ENCODE peak calls at places on chromosomes 11 and 22, in five cellular contexts. G is psoas muscle, D is fibroblast of pulmonary artery, Q is right lobe of liver, V is uterus. T is an unnamed sample.

GRCh38 chr11:14414470-14415461 is 55.8 kb upstream of the RRAS2 start:
- DNase-seq in V (no peak), G (no peak), D (no peak), Q (no peak), T (no peak)

GRCh38 chr11:66334605-66335442 is 1.4 kb downstream of the RIN1 start:
- DNase-seq in V (no peak), Q (no peak), G (peak; percentile 56), D (no peak), T (no peak)

GRCh38 chr11:8168485-8169257 is at the start of gene RIC3:
- DNase-seq in Q (peak; percentile 23), G (peak; percentile 71), V (peak; percentile 40), D (no peak), T (no peak)

GRCh38 chr11:2802389-2803185 is 83.0 kb downstream of the CDKN1C start:
- DNase-seq in G (peak; percentile 46), D (no peak), Q (peak; percentile 11), V (peak; percentile 15), T (no peak)

GRCh38 chr11:2933376-2934056 is 4.3 kb upstream of the PHLDA2 start:
- DNase-seq in Q (peak; percentile 72), G (peak; percentile 83), V (no peak), D (peak; percentile 77), T (peak; percentile 84)

GRCh38 chr11:113974741-113975470 is at the start of gene HTR3A:
- DNase-seq in D (peak; percentile 45), G (peak; percentile 73), V (peak; percentile 25), Q (peak; percentile 45), T (peak; percentile 34)

GRCh38 chr11:122232985-122233384 is 117.0 kb upstream of the BLID start:
- DNase-seq in D (no peak), Q (no peak), G (no peak), V (no peak), T (no peak)

GRCh38 chr22:18024276-18024939 is at the start of gene MICAL3:
- DNase-seq in Q (peak; percentile 78), G (peak; percentile 79), V (peak; percentile 68), D (peak; percentile 64), T (no peak)

GRCh38 chr22:32607086-32607485 is 132.5 kb downstream of the FBXO7 start:
- DNase-seq in G (no peak), Q (no peak), V (no peak), D (no peak), T (no peak)

GRCh38 chr22:37559901-37560681 is at the start of gene CDC42EP1:
- DNase-seq in V (peak; percentile 72), G (peak; percentile 75), Q (peak; percentile 79), D (peak; percentile 50), T (no peak)

GRCh38 chr11:133162228-133162627 is 370.1 kb downstream of the OPCML start:
- DNase-seq in Q (no peak), D (no peak), G (no peak), V (no peak), T (no peak)

GRCh38 chr11:12291313-12291712 is 86.1 kb upstream of the PARVA start:
- DNase-seq in G (no peak), V (no peak), D (no peak), Q (no peak), T (no peak)
- H3K4me3 ChIP-seq in G (no peak overlapping the region), V (no peak overlapping the region), D (no peak overlapping the region), Q (no peak overlapping the region), T (no peak overlapping the region)

DNA sequence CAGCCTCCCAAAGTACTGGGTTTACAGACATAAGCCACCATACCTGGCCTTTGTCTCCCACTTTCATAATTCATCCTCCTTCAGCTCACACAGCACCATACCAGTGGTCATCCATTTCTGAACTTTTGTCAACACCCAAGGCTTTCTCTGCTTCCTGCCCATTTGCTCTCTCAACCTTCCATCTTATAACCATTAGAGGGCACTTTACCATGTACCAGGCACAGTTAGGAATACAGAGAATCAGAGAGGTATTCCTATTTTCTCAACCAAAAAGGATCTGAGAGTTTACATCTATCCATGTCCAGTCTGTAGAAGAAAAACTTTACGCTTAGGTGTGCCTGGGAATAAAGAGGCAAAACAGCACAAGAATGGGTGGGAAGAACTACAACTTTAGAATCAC is 397.6 kb downstream of the BUD13 start:
- DNase-seq in D (no peak), Q (no peak), V (no peak), G (no peak), T (no peak)
- TF ChIP-seq CTCF in D (no peak), Q (no peak), V (no peak), G (no peak), T (peak; percentile 32)

GRCh38 chr22:21031545-21032036 is 770 bp downstream of the SLC7A4 start:
- DNase-seq in V (no peak), Q (no peak), G (no peak), D (no peak), T (no peak)

GRCh38 chr22:21032843-21033688 is 705 bp upstream of the SLC7A4 start:
- DNase-seq in D (no peak), Q (no peak), G (no peak), V (no peak), T (no peak)

GRCh38 chr22:21033895-21034294 is 1.5 kb upstream of the SLC7A4 start:
- DNase-seq in G (no peak), Q (no peak), D (no peak), V (no peak), T (no peak)

GRCh38 chr22:21030621-21031544 is 1.5 kb downstream of the SLC7A4 start:
- DNase-seq in Q (no peak), V (no peak), G (no peak), D (no peak), T (no peak)

DNA sequence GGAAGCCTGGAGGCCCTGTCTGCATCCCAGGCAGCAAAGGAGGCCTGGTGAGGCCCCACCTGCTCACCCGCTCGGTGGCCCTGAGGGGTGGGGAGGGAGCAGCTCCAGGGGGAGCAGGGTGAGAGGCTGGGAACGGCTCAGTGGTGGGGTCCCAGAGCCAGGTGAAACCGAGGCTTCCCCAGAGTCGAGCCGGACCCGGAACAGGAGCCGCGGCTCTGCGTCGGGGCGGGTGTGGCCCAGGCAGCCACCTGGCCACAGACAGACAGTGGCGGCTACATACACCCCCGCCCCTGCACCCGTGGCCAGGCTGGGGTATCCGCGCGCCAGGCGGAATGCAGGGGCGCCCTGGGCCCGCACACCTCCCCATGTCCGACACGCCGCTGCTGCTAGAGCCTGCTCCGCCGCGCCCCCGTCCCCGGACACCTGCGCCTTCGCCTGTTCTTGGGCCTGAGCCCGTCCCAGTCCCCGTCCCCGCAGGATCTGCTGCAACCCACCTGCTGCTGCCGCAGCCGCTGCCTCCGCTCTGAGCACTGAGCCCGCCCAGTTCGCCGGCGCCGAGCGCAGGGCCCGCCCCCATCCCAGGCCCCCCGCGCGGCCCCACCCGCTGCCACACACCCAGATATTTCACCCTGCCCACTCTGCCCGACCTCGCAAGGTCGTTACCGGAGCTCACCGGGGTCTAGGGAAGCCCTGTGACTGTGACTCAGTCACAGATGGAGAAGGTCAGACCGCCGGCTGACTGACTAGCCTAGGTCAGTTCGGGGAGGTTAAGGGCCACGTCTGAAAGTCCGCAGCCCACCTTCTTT is at the start of gene SLC7A4:
- DNase-seq in Q (no peak), G (no peak), V (no peak), D (no peak), T (no peak)
- H3K4me3 ChIP-seq in Q (no peak within 1 kb of the TSS), G (peak within 1 kb of the TSS; percentile 54), V (no peak within 1 kb of the TSS), D (no peak within 1 kb of the TSS), T (no peak within 1 kb of the TSS)

GRCh38 chr11:64803163-64803845 is at the start of gene MAP4K2:
- DNase-seq in G (peak; percentile 92), Q (peak; percentile 91), V (peak; percentile 91), D (peak; percentile 83), T (peak; percentile 31)
- TF ChIP-seq CTCF in G (peak; percentile 38), Q (peak; percentile 27), V (peak; percentile 24), D (no peak), T (peak; percentile 25)

DNA sequence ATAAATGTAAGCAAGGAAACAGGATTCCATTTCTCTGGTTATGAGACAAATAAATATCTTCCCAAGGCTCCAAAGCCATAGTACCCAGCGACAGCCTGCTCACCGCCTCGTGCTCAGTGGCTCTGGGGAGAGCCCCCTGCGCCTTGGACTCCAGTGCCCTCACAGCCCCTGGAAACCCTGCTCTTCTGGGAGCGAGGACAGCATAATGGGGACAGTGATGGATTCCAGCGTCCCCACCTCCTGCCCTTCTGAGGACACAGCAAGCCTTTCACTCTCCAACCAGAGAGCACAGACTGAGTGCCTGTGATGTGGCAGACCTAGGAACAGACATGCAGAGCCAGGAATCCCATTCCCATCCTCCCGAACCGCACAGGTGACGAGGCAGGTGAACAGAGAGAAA is 660.8 kb downstream of the TBC1D22A start:
- DNase-seq in Q (no peak), D (no peak), G (no peak), V (no peak), T (no peak)
- H3K4me3 ChIP-seq in Q (no peak overlapping the region), D (no peak overlapping the region), G (no peak overlapping the region), V (no peak overlapping the region), T (no peak overlapping the region)